ENCODE peak calls at places on chromosome 21, in seven cellular contexts. One of them, this sample, is unnamed.

GRCh38 chr21:26118928-26119540 is 51.5 kb downstream of the APP start:
- DNase-seq in IMR-90: no peak
- DNase-seq in mesenchymal stem cell: no peak
- DNase-seq in H1: no peak
- DNase-seq in mesendoderm: peak; percentile 53
- DNase-seq in H9: no peak
- DNase-seq in neuronal stem cell: no peak
- DNase-seq in this sample: no peak

GRCh38 chr21:25889996-25890395 is 155.2 kb downstream of the GABPA start:
- DNase-seq in IMR-90: no peak
- DNase-seq in H9: no peak
- DNase-seq in mesenchymal stem cell: no peak
- DNase-seq in neuronal stem cell: no peak
- DNase-seq in H1: no peak
- DNase-seq in mesendoderm: no peak
- DNase-seq in this sample: no peak

GRCh38 chr21:32207096-32207716 is 71.6 kb downstream of the MIS18A start:
- DNase-seq in mesenchymal stem cell: no peak
- DNase-seq in H1: no peak
- DNase-seq in neuronal stem cell: no peak
- DNase-seq in IMR-90: no peak
- DNase-seq in mesendoderm: no peak
- DNase-seq in H9: no peak
- DNase-seq in this sample: peak; percentile 7

GRCh38 chr21:29261555-29262540 is 36.9 kb upstream of the BACH1 start:
- DNase-seq in IMR-90: no peak
- DNase-seq in mesenchymal stem cell: peak; percentile 26
- DNase-seq in H9: no peak
- DNase-seq in H1: no peak
- DNase-seq in mesendoderm: no peak
- DNase-seq in neuronal stem cell: no peak
- DNase-seq in this sample: peak; percentile 68

GRCh38 chr21:36847189-36847588 is 119.3 kb downstream of the HLCS start:
- DNase-seq in neuronal stem cell: no peak
- DNase-seq in mesenchymal stem cell: peak; percentile 84
- DNase-seq in H9: no peak
- DNase-seq in IMR-90: peak; percentile 85
- DNase-seq in mesendoderm: peak; percentile 59
- DNase-seq in H1: no peak
- DNase-seq in this sample: peak; percentile 38

GRCh38 chr21:39523398-39523797 is 71.6 kb downstream of the SH3BGR start:
- DNase-seq in H9: no peak
- DNase-seq in H1: no peak
- DNase-seq in mesendoderm: no peak
- DNase-seq in mesenchymal stem cell: no peak
- DNase-seq in IMR-90: no peak
- DNase-seq in neuronal stem cell: no peak
- DNase-seq in this sample: no peak

GRCh38 chr21:31222142-31222541 is 121.9 kb downstream of the TIAM1 start:
- DNase-seq in IMR-90: peak; percentile 66
- DNase-seq in H1: no peak
- DNase-seq in H9: no peak
- DNase-seq in mesendoderm: no peak
- DNase-seq in mesenchymal stem cell: no peak
- DNase-seq in neuronal stem cell: no peak
- DNase-seq in this sample: no peak

GRCh38 chr21:33299181-33299752 is 25.5 kb upstream of the IFNAR1 start:
- DNase-seq in H9: no peak
- DNase-seq in mesenchymal stem cell: no peak
- DNase-seq in H1: no peak
- DNase-seq in neuronal stem cell: no peak
- DNase-seq in mesendoderm: peak; percentile 22
- DNase-seq in IMR-90: no peak
- DNase-seq in this sample: no peak

GRCh38 chr21:31732891-31733520 is 1.1 kb upstream of the SCAF4 start:
- DNase-seq in H1: no peak
- DNase-seq in mesendoderm: peak; percentile 63
- DNase-seq in mesenchymal stem cell: no peak
- DNase-seq in IMR-90: peak; percentile 35
- DNase-seq in neuronal stem cell: no peak
- DNase-seq in H9: peak; percentile 41
- DNase-seq in this sample: no peak

GRCh38 chr21:33112670-33113596 is 43.0 kb downstream of the OLIG1 start:
- DNase-seq in neuronal stem cell: peak; percentile 76
- DNase-seq in mesendoderm: no peak
- DNase-seq in IMR-90: no peak
- DNase-seq in mesenchymal stem cell: no peak
- DNase-seq in H1: no peak
- DNase-seq in H9: no peak
- DNase-seq in this sample: no peak

GRCh38 chr21:39843483-39843882 is 23.8 kb upstream of the PCP4 start:
- DNase-seq in H1: no peak
- DNase-seq in mesendoderm: no peak
- DNase-seq in neuronal stem cell: no peak
- DNase-seq in mesenchymal stem cell: no peak
- DNase-seq in H9: no peak
- DNase-seq in IMR-90: no peak
- DNase-seq in this sample: no peak

GRCh38 chr21:37873655-37874054 is 42.6 kb downstream of the KCNJ6 start:
- DNase-seq in neuronal stem cell: no peak
- DNase-seq in mesendoderm: peak; percentile 53
- DNase-seq in H1: no peak
- DNase-seq in IMR-90: peak; percentile 43
- DNase-seq in mesenchymal stem cell: no peak
- DNase-seq in H9: no peak
- DNase-seq in this sample: peak; percentile 25

GRCh38 chr21:36749935-36750578 is 51.1 kb downstream of the SIM2 start:
- DNase-seq in mesenchymal stem cell: peak; percentile 96
- DNase-seq in mesendoderm: peak; percentile 98
- DNase-seq in IMR-90: peak; percentile 44
- DNase-seq in H1: peak; percentile 84
- DNase-seq in H9: peak; percentile 87
- DNase-seq in neuronal stem cell: peak; percentile 88
- DNase-seq in this sample: peak; percentile 73

GRCh38 chr21:46622226-46622625 is 13.2 kb upstream of the PRMT2 start:
- DNase-seq in mesendoderm: peak; percentile 62
- DNase-seq in IMR-90: no peak
- DNase-seq in H9: no peak
- DNase-seq in H1: no peak
- DNase-seq in neuronal stem cell: peak; percentile 72
- DNase-seq in mesenchymal stem cell: no peak
- DNase-seq in this sample: no peak

GRCh38 chr21:17550671-17551308 is 37.9 kb downstream of the CXADR start:
- DNase-seq in H9: no peak
- DNase-seq in IMR-90: no peak
- DNase-seq in mesenchymal stem cell: no peak
- DNase-seq in neuronal stem cell: no peak
- DNase-seq in mesendoderm: no peak
- DNase-seq in H1: no peak
- DNase-seq in this sample: no peak

GRCh38 chr21:26013964-26014363 is 156.6 kb downstream of the APP start:
- DNase-seq in H1: no peak
- DNase-seq in mesenchymal stem cell: no peak
- DNase-seq in neuronal stem cell: no peak
- DNase-seq in H9: no peak
- DNase-seq in mesendoderm: no peak
- DNase-seq in IMR-90: no peak
- DNase-seq in this sample: no peak

GRCh38 chr21:41766051-41766882 is 585 bp downstream of the RIPK4 start:
- DNase-seq in mesendoderm: no peak
- DNase-seq in H9: no peak
- DNase-seq in H1: no peak
- DNase-seq in neuronal stem cell: no peak
- DNase-seq in mesenchymal stem cell: no peak
- DNase-seq in IMR-90: no peak
- DNase-seq in this sample: peak; percentile 43

GRCh38 chr21:41769106-41769505 is 2.3 kb upstream of the RIPK4 start:
- DNase-seq in IMR-90: no peak
- DNase-seq in mesendoderm: no peak
- DNase-seq in H9: no peak
- DNase-seq in H1: no peak
- DNase-seq in mesenchymal stem cell: no peak
- DNase-seq in neuronal stem cell: no peak
- DNase-seq in this sample: no peak

GRCh38 chr21:41766883-41767605 is at the start of gene RIPK4:
- DNase-seq in H1: peak; percentile 44
- DNase-seq in H9: peak; percentile 89
- DNase-seq in mesendoderm: peak; percentile 80
- DNase-seq in neuronal stem cell: no peak
- DNase-seq in mesenchymal stem cell: no peak
- DNase-seq in IMR-90: peak; percentile 23
- DNase-seq in this sample: peak; percentile 90

GRCh38 chr21:41768371-41769042 is 1.7 kb upstream of the RIPK4 start:
- DNase-seq in mesenchymal stem cell: peak; percentile 29
- DNase-seq in mesendoderm: peak; percentile 92
- DNase-seq in H1: no peak
- DNase-seq in neuronal stem cell: no peak
- DNase-seq in IMR-90: peak; percentile 85
- DNase-seq in H9: peak; percentile 79
- DNase-seq in this sample: peak; percentile 44

GRCh38 chr21:41767606-41768370 is 936 bp upstream of the RIPK4 start:
- DNase-seq in H9: no peak
- DNase-seq in mesenchymal stem cell: no peak
- DNase-seq in H1: no peak
- DNase-seq in neuronal stem cell: no peak
- DNase-seq in IMR-90: peak; percentile 17
- DNase-seq in mesendoderm: no peak
- DNase-seq in this sample: no peak
- H3K18ac ChIP-seq in H9: no peak overlapping the region
- H3K18ac ChIP-seq in mesenchymal stem cell: no peak overlapping the region
- H3K18ac ChIP-seq in H1: no peak overlapping the region
- H3K18ac ChIP-seq in neuronal stem cell: no peak overlapping the region
- H3K18ac ChIP-seq in IMR-90: no peak overlapping the region
- H3K18ac ChIP-seq in mesendoderm: no peak overlapping the region
- H3K18ac ChIP-seq in this sample: no peak overlapping the region

GRCh38 chr21:44514746-44515358 is 25.1 kb downstream of the KRTAP10-1 start:
- DNase-seq in IMR-90: no peak
- DNase-seq in H1: no peak
- DNase-seq in mesenchymal stem cell: no peak
- DNase-seq in mesendoderm: no peak
- DNase-seq in neuronal stem cell: no peak
- DNase-seq in H9: no peak
- DNase-seq in this sample: no peak

GRCh38 chr21:44516828-44517174 is 23.2 kb downstream of the KRTAP10-1 start:
- DNase-seq in H9: no peak
- DNase-seq in mesenchymal stem cell: no peak
- DNase-seq in H1: no peak
- DNase-seq in neuronal stem cell: no peak
- DNase-seq in IMR-90: no peak
- DNase-seq in mesendoderm: no peak
- DNase-seq in this sample: no peak

GRCh38 chr21:44515359-44516165 is 24.4 kb downstream of the KRTAP10-1 start:
- DNase-seq in IMR-90: no peak
- DNase-seq in mesendoderm: no peak
- DNase-seq in H1: no peak
- DNase-seq in mesenchymal stem cell: no peak
- DNase-seq in H9: no peak
- DNase-seq in neuronal stem cell: no peak
- DNase-seq in this sample: no peak

GRCh38 chr21:44517175-44517899 is 22.7 kb downstream of the KRTAP10-1 start:
- DNase-seq in mesenchymal stem cell: no peak
- DNase-seq in IMR-90: peak; percentile 29
- DNase-seq in H1: no peak
- DNase-seq in mesendoderm: peak; percentile 85
- DNase-seq in H9: peak; percentile 77
- DNase-seq in neuronal stem cell: no peak
- DNase-seq in this sample: peak; percentile 6

GRCh38 chr21:44516342-44516741 is 23.7 kb downstream of the KRTAP10-1 start:
- DNase-seq in H9: no peak
- DNase-seq in IMR-90: no peak
- DNase-seq in mesenchymal stem cell: no peak
- DNase-seq in H1: no peak
- DNase-seq in mesendoderm: no peak
- DNase-seq in neuronal stem cell: no peak
- DNase-seq in this sample: no peak
- H2BK120ac ChIP-seq in H9: no peak overlapping the region
- H2BK120ac ChIP-seq in IMR-90: no peak overlapping the region
- H2BK120ac ChIP-seq in mesenchymal stem cell: no peak overlapping the region
- H2BK120ac ChIP-seq in H1: no peak overlapping the region
- H2BK120ac ChIP-seq in mesendoderm: no peak overlapping the region
- H2BK120ac ChIP-seq in neuronal stem cell: peak overlapping the region; percentile 42
- H2BK120ac ChIP-seq in this sample: no peak overlapping the region

GRCh38 chr21:28196981-28197380 is 795.7 kb downstream of the LTN1 start:
- DNase-seq in IMR-90: no peak
- DNase-seq in mesenchymal stem cell: no peak
- DNase-seq in H1: no peak
- DNase-seq in H9: no peak
- DNase-seq in mesendoderm: no peak
- DNase-seq in neuronal stem cell: no peak
- DNase-seq in this sample: no peak
- H3K4ac ChIP-seq in IMR-90: no peak overlapping the region
- H3K4ac ChIP-seq in mesenchymal stem cell: no peak overlapping the region
- H3K4ac ChIP-seq in H1: no peak overlapping the region
- H3K4ac ChIP-seq in H9: no peak overlapping the region
- H3K4ac ChIP-seq in mesendoderm: no peak overlapping the region
- H3K4ac ChIP-seq in neuronal stem cell: no peak overlapping the region
- H3K4ac ChIP-seq in this sample: no peak overlapping the region

GRCh38 chr21:34762761-34763160 is 94.0 kb downstream of the CLIC6 start:
- DNase-seq in H1: no peak
- DNase-seq in mesendoderm: no peak
- DNase-seq in IMR-90: peak; percentile 81
- DNase-seq in H9: no peak
- DNase-seq in neuronal stem cell: no peak
- DNase-seq in mesenchymal stem cell: peak; percentile 48
- DNase-seq in this sample: no peak
- H3K18ac ChIP-seq in H1: no peak overlapping the region
- H3K18ac ChIP-seq in mesendoderm: no peak overlapping the region
- H3K18ac ChIP-seq in IMR-90: no peak overlapping the region
- H3K18ac ChIP-seq in H9: no peak overlapping the region
- H3K18ac ChIP-seq in neuronal stem cell: no peak overlapping the region
- H3K18ac ChIP-seq in mesenchymal stem cell: no peak overlapping the region
- H3K18ac ChIP-seq in this sample: no peak overlapping the region

GRCh38 chr21:45305831-45306230 is 18.1 kb upstream of the POFUT2 start:
- DNase-seq in mesenchymal stem cell: no peak
- DNase-seq in mesendoderm: no peak
- DNase-seq in neuronal stem cell: no peak
- DNase-seq in H9: no peak
- DNase-seq in IMR-90: no peak
- DNase-seq in H1: no peak
- DNase-seq in this sample: no peak
- H2BK120ac ChIP-seq in mesenchymal stem cell: no peak overlapping the region
- H2BK120ac ChIP-seq in mesendoderm: no peak overlapping the region
- H2BK120ac ChIP-seq in neuronal stem cell: no peak overlapping the region
- H2BK120ac ChIP-seq in H9: no peak overlapping the region
- H2BK120ac ChIP-seq in IMR-90: peak overlapping the region; percentile 42
- H2BK120ac ChIP-seq in H1: no peak overlapping the region
- H2BK120ac ChIP-seq in this sample: peak overlapping the region; percentile 14

GRCh38 chr21:42257091-42257760 is 38.3 kb downstream of the ABCG1 start:
- DNase-seq in H1: no peak
- DNase-seq in IMR-90: no peak
- DNase-seq in mesendoderm: no peak
- DNase-seq in H9: no peak
- DNase-seq in mesenchymal stem cell: peak; percentile 12
- DNase-seq in neuronal stem cell: no peak
- DNase-seq in this sample: peak; percentile 96
- H3K4ac ChIP-seq in H1: no peak overlapping the region
- H3K4ac ChIP-seq in IMR-90: no peak overlapping the region
- H3K4ac ChIP-seq in mesendoderm: no peak overlapping the region
- H3K4ac ChIP-seq in H9: no peak overlapping the region
- H3K4ac ChIP-seq in mesenchymal stem cell: no peak overlapping the region
- H3K4ac ChIP-seq in neuronal stem cell: no peak overlapping the region
- H3K4ac ChIP-seq in this sample: no peak overlapping the region

This sample was measured in trophoblast cell.